ENCODE peak calls at places on chromosomes 2 and 18, in six cellular contexts. One of them, this sample, is unnamed.

GRCh38 chr18:7021994-7022840 is 95.4 kb downstream of the LAMA1 start:
- DNase-seq in HT1080: peak
- DNase-seq in globus pallidus: no peak
- DNase-seq in A549: peak
- DNase-seq in AG04450: no peak
- DNase-seq in stimulated activated naive CD4-positive, alpha-beta T cell: no peak
- DNase-seq in this sample: no peak

GRCh38 chr18:2173464-2173863 is 397.8 kb downstream of the METTL4 start:
- DNase-seq in HT1080: peak
- DNase-seq in globus pallidus: no peak
- DNase-seq in A549: no peak
- DNase-seq in AG04450: peak
- DNase-seq in stimulated activated naive CD4-positive, alpha-beta T cell: no peak
- DNase-seq in this sample: peak

GRCh38 chr2:110865188-110865587 is 132.8 kb downstream of the ACOXL start:
- DNase-seq in HT1080: no peak
- DNase-seq in globus pallidus: no peak
- DNase-seq in A549: no peak
- DNase-seq in AG04450: no peak
- DNase-seq in stimulated activated naive CD4-positive, alpha-beta T cell: no peak
- DNase-seq in this sample: no peak

GRCh38 chr2:14632133-14632936 is at the start of gene LRATD1:
- DNase-seq in HT1080: peak
- DNase-seq in globus pallidus: peak
- DNase-seq in A549: peak
- DNase-seq in AG04450: peak
- DNase-seq in stimulated activated naive CD4-positive, alpha-beta T cell: no peak
- DNase-seq in this sample: no peak

GRCh38 chr2:240287496-240288086 is 147.1 kb upstream of the OTOS start:
- DNase-seq in HT1080: no peak
- DNase-seq in globus pallidus: peak
- DNase-seq in A549: no peak
- DNase-seq in AG04450: no peak
- DNase-seq in stimulated activated naive CD4-positive, alpha-beta T cell: no peak
- DNase-seq in this sample: no peak

GRCh38 chr2:12717988-12718661 is 1.4 kb downstream of the TRIB2 start:
- DNase-seq in HT1080: peak
- DNase-seq in globus pallidus: no peak
- DNase-seq in A549: peak
- DNase-seq in AG04450: no peak
- DNase-seq in stimulated activated naive CD4-positive, alpha-beta T cell: peak
- DNase-seq in this sample: no peak

GRCh38 chr2:169716229-169716886 is 17.3 kb upstream of the KLHL23 start:
- DNase-seq in HT1080: no peak
- DNase-seq in globus pallidus: no peak
- DNase-seq in A549: no peak
- DNase-seq in AG04450: peak
- DNase-seq in stimulated activated naive CD4-positive, alpha-beta T cell: no peak
- DNase-seq in this sample: peak

GRCh38 chr18:76274470-76275289 is 220.4 kb downstream of the ZNF516 start:
- DNase-seq in HT1080: peak
- DNase-seq in globus pallidus: peak
- DNase-seq in A549: peak
- DNase-seq in AG04450: no peak
- DNase-seq in stimulated activated naive CD4-positive, alpha-beta T cell: no peak
- DNase-seq in this sample: no peak

GRCh38 chr2:43824512-43824911 is 14.1 kb downstream of the ABCG5 start:
- DNase-seq in HT1080: no peak
- DNase-seq in globus pallidus: no peak
- DNase-seq in A549: no peak
- DNase-seq in AG04450: no peak
- DNase-seq in stimulated activated naive CD4-positive, alpha-beta T cell: no peak
- DNase-seq in this sample: no peak

GRCh38 chr2:46470114-46470628 is 9.2 kb upstream of the TMEM247 start:
- DNase-seq in HT1080: no peak
- DNase-seq in globus pallidus: peak
- DNase-seq in A549: no peak
- DNase-seq in AG04450: no peak
- DNase-seq in stimulated activated naive CD4-positive, alpha-beta T cell: no peak
- DNase-seq in this sample: no peak

GRCh38 chr2:236103981-236104380 is 64.2 kb downstream of the GBX2 start:
- DNase-seq in HT1080: no peak
- DNase-seq in globus pallidus: no peak
- DNase-seq in A549: no peak
- DNase-seq in AG04450: no peak
- DNase-seq in stimulated activated naive CD4-positive, alpha-beta T cell: no peak
- DNase-seq in this sample: no peak

GRCh38 chr2:138496096-138496651 is 5.4 kb upstream of the SPOPL start:
- DNase-seq in HT1080: no peak
- DNase-seq in globus pallidus: no peak
- DNase-seq in A549: no peak
- DNase-seq in AG04450: no peak
- DNase-seq in stimulated activated naive CD4-positive, alpha-beta T cell: no peak
- DNase-seq in this sample: no peak

GRCh38 chr2:236617221-236617737 is 47.7 kb downstream of the ACKR3 start:
- DNase-seq in HT1080: no peak
- DNase-seq in globus pallidus: no peak
- DNase-seq in A549: no peak
- DNase-seq in AG04450: no peak
- DNase-seq in stimulated activated naive CD4-positive, alpha-beta T cell: no peak
- DNase-seq in this sample: no peak

GRCh38 chr2:111663471-111663951 is 220.5 kb downstream of the ANAPC1 start:
- DNase-seq in HT1080: no peak
- DNase-seq in globus pallidus: no peak
- DNase-seq in A549: no peak
- DNase-seq in AG04450: no peak
- DNase-seq in stimulated activated naive CD4-positive, alpha-beta T cell: no peak
- DNase-seq in this sample: no peak

GRCh38 chr2:41910126-41910525 is 137.7 kb upstream of the PKDCC start:
- DNase-seq in HT1080: peak
- DNase-seq in globus pallidus: no peak
- DNase-seq in A549: no peak
- DNase-seq in AG04450: no peak
- DNase-seq in stimulated activated naive CD4-positive, alpha-beta T cell: no peak
- DNase-seq in this sample: no peak

GRCh38 chr2:29697181-29697580 is 224.2 kb downstream of the ALK start:
- DNase-seq in HT1080: no peak
- DNase-seq in globus pallidus: no peak
- DNase-seq in A549: no peak
- DNase-seq in AG04450: no peak
- DNase-seq in stimulated activated naive CD4-positive, alpha-beta T cell: no peak
- DNase-seq in this sample: no peak

GRCh38 chr2:42924436-42924897 is 132.1 kb upstream of the HAAO start:
- DNase-seq in HT1080: no peak
- DNase-seq in globus pallidus: no peak
- DNase-seq in A549: no peak
- DNase-seq in AG04450: no peak
- DNase-seq in stimulated activated naive CD4-positive, alpha-beta T cell: no peak
- DNase-seq in this sample: no peak

GRCh38 chr18:11429876-11430275 is 179.5 kb upstream of the SLC35G4 start:
- DNase-seq in HT1080: no peak
- DNase-seq in globus pallidus: no peak
- DNase-seq in A549: no peak
- DNase-seq in AG04450: no peak
- DNase-seq in stimulated activated naive CD4-positive, alpha-beta T cell: no peak
- DNase-seq in this sample: no peak

GRCh38 chr2:46506131-46506706 is 26.9 kb downstream of the TMEM247 start:
- DNase-seq in HT1080: no peak
- DNase-seq in globus pallidus: no peak
- DNase-seq in A549: no peak
- DNase-seq in AG04450: no peak
- DNase-seq in stimulated activated naive CD4-positive, alpha-beta T cell: no peak
- DNase-seq in this sample: no peak

GRCh38 chr2:112483047-112483473 is 1.1 kb downstream of the TTL start:
- DNase-seq in HT1080: peak
- DNase-seq in globus pallidus: peak
- DNase-seq in A549: peak
- DNase-seq in AG04450: no peak
- DNase-seq in stimulated activated naive CD4-positive, alpha-beta T cell: no peak
- DNase-seq in this sample: no peak

GRCh38 chr2:222922019-222922800 is 61.4 kb downstream of the ACSL3 start:
- DNase-seq in HT1080: no peak
- DNase-seq in globus pallidus: no peak
- DNase-seq in A549: no peak
- DNase-seq in AG04450: no peak
- DNase-seq in stimulated activated naive CD4-positive, alpha-beta T cell: no peak
- DNase-seq in this sample: no peak

GRCh38 chr18:21831413-21831831 is 90.8 kb downstream of the MIB1 start:
- DNase-seq in HT1080: no peak
- DNase-seq in globus pallidus: peak
- DNase-seq in A549: no peak
- DNase-seq in AG04450: peak
- DNase-seq in stimulated activated naive CD4-positive, alpha-beta T cell: no peak
- DNase-seq in this sample: peak

GRCh38 chr18:62625019-62625418 is 90.3 kb upstream of the PHLPP1 start:
- DNase-seq in HT1080: peak
- DNase-seq in globus pallidus: no peak
- DNase-seq in A549: no peak
- DNase-seq in AG04450: no peak
- DNase-seq in stimulated activated naive CD4-positive, alpha-beta T cell: no peak
- DNase-seq in this sample: peak

GRCh38 chr2:29920130-29920577 is 1.2 kb downstream of the ALK start:
- DNase-seq in HT1080: peak
- DNase-seq in globus pallidus: peak
- DNase-seq in A549: peak
- DNase-seq in AG04450: no peak
- DNase-seq in stimulated activated naive CD4-positive, alpha-beta T cell: no peak
- DNase-seq in this sample: no peak

GRCh38 chr2:152200562-152201465 is 25.3 kb upstream of the STAM2 start:
- DNase-seq in HT1080: peak
- DNase-seq in globus pallidus: no peak
- DNase-seq in A549: peak
- DNase-seq in AG04450: peak
- DNase-seq in stimulated activated naive CD4-positive, alpha-beta T cell: no peak
- DNase-seq in this sample: peak

This sample was measured in AG09309.